ENCODE peak calls at places on chromosomes 2 and 18, in eight cellular contexts. Z, E, V, O, K, M, S and P are unnamed samples.

GRCh38 chr2:190216829-190217228 is 102.8 kb downstream of the HIBCH start:
- DNase-seq in Z (peak), E (peak), V (no peak), O (no peak), K (no peak), M (no peak), S (peak), P (peak)

GRCh38 chr2:18498531-18498930 is 61.9 kb downstream of the RDH14 start:
- DNase-seq in Z (no peak), E (no peak), V (peak), O (no peak), K (peak), M (no peak), S (peak), P (no peak)

GRCh38 chr2:61196671-61197070 is 34.7 kb downstream of the C2orf74 start:
- DNase-seq in Z (no peak), E (no peak), V (no peak), O (no peak), K (no peak), M (no peak), S (no peak), P (no peak)

GRCh38 chr2:41940715-41941114 is 107.1 kb upstream of the PKDCC start:
- DNase-seq in Z (no peak), E (no peak), V (no peak), O (no peak), K (no peak), M (no peak), S (no peak), P (no peak)

GRCh38 chr2:168649105-168649504 is 153.3 kb upstream of the NOSTRIN start:
- DNase-seq in Z (no peak), E (no peak), V (no peak), O (no peak), K (no peak), M (no peak), S (no peak), P (no peak)

GRCh38 chr18:48634975-48635374 is 96.1 kb downstream of the CTIF start:
- DNase-seq in Z (no peak), E (no peak), V (no peak), O (no peak), K (no peak), M (no peak), S (no peak), P (no peak)

GRCh38 chr2:232838406-232838874 is 31.6 kb upstream of the SNORC start:
- DNase-seq in Z (no peak), E (peak), V (no peak), O (peak), K (no peak), M (peak), S (no peak), P (no peak)

GRCh38 chr2:226495466-226496161 is 304.0 kb downstream of the IRS1 start:
- DNase-seq in Z (peak), E (no peak), V (no peak), O (no peak), K (no peak), M (no peak), S (no peak), P (no peak)

GRCh38 chr2:109234355-109234754 is 105.3 kb downstream of the SH3RF3 start:
- DNase-seq in Z (no peak), E (no peak), V (no peak), O (no peak), K (no peak), M (no peak), S (no peak), P (no peak)

GRCh38 chr18:55588001-55588875 is at the start of gene TCF4:
- DNase-seq in Z (peak), E (peak), V (peak), O (no peak), K (no peak), M (no peak), S (peak), P (peak)

GRCh38 chr2:45626387-45627010 is 15.4 kb upstream of the SRBD1 start:
- DNase-seq in Z (no peak), E (no peak), V (no peak), O (no peak), K (peak), M (no peak), S (peak), P (no peak)

GRCh38 chr18:48139427-48140347 is 209.2 kb upstream of the SMAD2 start:
- DNase-seq in Z (no peak), E (no peak), V (no peak), O (no peak), K (peak), M (no peak), S (peak), P (peak)

GRCh38 chr2:239406316-239406995 is 5.6 kb upstream of the HDAC4 start:
- DNase-seq in Z (no peak), E (no peak), V (no peak), O (no peak), K (no peak), M (no peak), S (no peak), P (no peak)

GRCh38 chr18:79515944-79516351 is 120.2 kb downstream of the NFATC1 start:
- DNase-seq in Z (no peak), E (peak), V (no peak), O (peak), K (no peak), M (no peak), S (no peak), P (no peak)

GRCh38 chr2:219959471-219959870 is 332.0 kb downstream of the SLC4A3 start:
- DNase-seq in Z (no peak), E (no peak), V (no peak), O (no peak), K (no peak), M (no peak), S (no peak), P (no peak)

GRCh38 chr18:58337285-58337684 is 291.6 kb downstream of the ALPK2 start:
- DNase-seq in Z (no peak), E (no peak), V (no peak), O (no peak), K (no peak), M (no peak), S (no peak), P (no peak)